ENCODE peak calls at places on chromosomes 5 and 9, in five cellular contexts. N is stimulated activated CD4-positive, alpha-beta T cell treated with anti-CD3 and anti-CD28 coated beads, Interleukin-12 subunit alpha, Interleukin-12 subunit beta, amount 100 ng/mL, for 4 hours; U is activated T-cell treated with anti-CD3 and anti-CD28 coated beads for 4 hours; Y is left ventricle myocardium inferior; L is SK-MEL-5. P is an unnamed sample.

GRCh38 chr5:180303226-180304015 is 11.5 kb upstream of the MAPK9 start:
- DNase-seq in U (no peak), L (no peak), N (no peak), Y (no peak), P (no peak)

GRCh38 chr5:180618830-180619562 is 27.7 kb upstream of the SCGB3A1 start:
- DNase-seq in U (peak; percentile 7), L (peak; percentile 43), N (peak; percentile 41), Y (no peak), P (no peak)

GRCh38 chr5:36744041-36744677 is 132.4 kb upstream of the NIPBL start:
- DNase-seq in Y (no peak), U (no peak), L (no peak), N (no peak), P (no peak)

GRCh38 chr5:2036885-2037284 is 154.2 kb upstream of the IRX4 start:
- DNase-seq in Y (no peak), L (no peak), U (no peak), N (no peak), P (no peak)

GRCh38 chr5:180197016-180197702 is 11.9 kb downstream of the RASGEF1C start:
- DNase-seq in Y (no peak), N (no peak), L (no peak), U (no peak), P (peak; percentile 21)

GRCh38 chr5:109411175-109411514 is 1.4 kb upstream of the PJA2 start:
- DNase-seq in Y (no peak), L (no peak), N (no peak), U (no peak), P (no peak)

GRCh38 chr5:143887901-143888648 is 76.1 kb downstream of the HMHB1 start:
- DNase-seq in L (no peak), N (no peak), Y (no peak), U (no peak), P (no peak)

GRCh38 chr5:144335561-144335960 is 164.9 kb downstream of the KCTD16 start:
- DNase-seq in U (no peak), L (no peak), N (no peak), Y (no peak), P (no peak)

GRCh38 chr9:137187386-137187785 is 974 bp downstream of the ANAPC2 start:
- DNase-seq in L (no peak), Y (no peak), N (no peak), U (no peak), P (no peak)

GRCh38 chr5:150487199-150488061 is 20.5 kb upstream of the NDST1 start:
- DNase-seq in L (peak; percentile 29), N (no peak), Y (peak; percentile 45), U (no peak), P (peak; percentile 82)